ENCODE peak calls at places on chromosomes 4 and X, in four cellular contexts. One of them, this sample, is unnamed.

GRCh38 chrX:16474511-16474910 is 175.4 kb upstream of the S100G start:
- DNase-seq in head of caudate nucleus: no peak
- DNase-seq in mammary epithelial cell: no peak
- DNase-seq in A549: no peak
- DNase-seq in this sample: no peak

GRCh38 chr4:142815834-142816233 is 30.3 kb downstream of the INPP4B start:
- DNase-seq in A549: peak
- DNase-seq in head of caudate nucleus: no peak
- DNase-seq in mammary epithelial cell: peak
- DNase-seq in this sample: no peak

GRCh38 chrX:139126493-139126892 is 404.0 kb upstream of the F9 start:
- DNase-seq in head of caudate nucleus: no peak
- DNase-seq in mammary epithelial cell: peak
- DNase-seq in A549: peak
- DNase-seq in this sample: no peak

GRCh38 chrX:153406011-153406410 is 4.9 kb upstream of the PNMA6E start:
- DNase-seq in A549: no peak
- DNase-seq in head of caudate nucleus: no peak
- DNase-seq in mammary epithelial cell: no peak
- DNase-seq in this sample: no peak

GRCh38 chr4:2259036-2259540 is 2.8 kb downstream of the MXD4 start:
- DNase-seq in mammary epithelial cell: no peak
- DNase-seq in A549: no peak
- DNase-seq in head of caudate nucleus: no peak
- DNase-seq in this sample: no peak

GRCh38 chr4:187744911-187745310 is 250.7 kb upstream of the ZFP42 start:
- DNase-seq in A549: no peak
- DNase-seq in head of caudate nucleus: no peak
- DNase-seq in mammary epithelial cell: no peak
- DNase-seq in this sample: no peak

GRCh38 chr4:105709081-105709450 is 482 bp downstream of the GSTCD start:
- DNase-seq in mammary epithelial cell: peak
- DNase-seq in A549: no peak
- DNase-seq in head of caudate nucleus: no peak
- DNase-seq in this sample: peak

GRCh38 chrX:130197464-130197863 is 25.7 kb downstream of the RAB33A start:
- DNase-seq in head of caudate nucleus: no peak
- DNase-seq in mammary epithelial cell: no peak
- DNase-seq in A549: no peak
- DNase-seq in this sample: no peak

GRCh38 chr4:161929966-161930365 is 233.8 kb downstream of the FSTL5 start:
- DNase-seq in mammary epithelial cell: peak
- DNase-seq in A549: no peak
- DNase-seq in head of caudate nucleus: no peak
- DNase-seq in this sample: no peak

GRCh38 chr4:185534850-185535761 is at the start of gene PDLIM3:
- DNase-seq in A549: no peak
- DNase-seq in head of caudate nucleus: peak
- DNase-seq in mammary epithelial cell: peak
- DNase-seq in this sample: peak

GRCh38 chrX:71111141-71111843 is at the start of gene IL2RG:
- DNase-seq in mammary epithelial cell: no peak
- DNase-seq in A549: no peak
- DNase-seq in head of caudate nucleus: no peak
- DNase-seq in this sample: no peak

GRCh38 chr4:101238706-101239105 is 108.6 kb downstream of the PPP3CA start:
- DNase-seq in A549: no peak
- DNase-seq in mammary epithelial cell: peak
- DNase-seq in head of caudate nucleus: no peak
- DNase-seq in this sample: no peak

GRCh38 chr4:94571301-94571700 is 119.6 kb downstream of the PDLIM5 start:
- DNase-seq in A549: no peak
- DNase-seq in mammary epithelial cell: no peak
- DNase-seq in head of caudate nucleus: no peak
- DNase-seq in this sample: no peak

GRCh38 chrX:69189972-69190371 is 24.7 kb upstream of the PJA1 start:
- DNase-seq in A549: no peak
- DNase-seq in head of caudate nucleus: peak
- DNase-seq in mammary epithelial cell: no peak
- DNase-seq in this sample: no peak

GRCh38 chrX:3181846-3182245 is 140.6 kb downstream of the ARSF start:
- DNase-seq in head of caudate nucleus: no peak
- DNase-seq in mammary epithelial cell: no peak
- DNase-seq in A549: no peak
- DNase-seq in this sample: no peak

GRCh38 chr4:173288296-173288695 is 45.9 kb downstream of the HMGB2 start:
- DNase-seq in A549: peak
- DNase-seq in head of caudate nucleus: peak
- DNase-seq in mammary epithelial cell: peak
- DNase-seq in this sample: no peak

GRCh38 chr4:137749466-137749865 is 217.2 kb upstream of the PCDH18 start:
- DNase-seq in head of caudate nucleus: no peak
- DNase-seq in A549: no peak
- DNase-seq in mammary epithelial cell: no peak
- DNase-seq in this sample: no peak

GRCh38 chr4:184118516-184118915 is 99.2 kb downstream of the ENPP6 start:
- DNase-seq in head of caudate nucleus: no peak
- DNase-seq in A549: no peak
- DNase-seq in mammary epithelial cell: no peak
- DNase-seq in this sample: no peak

GRCh38 chr4:68904786-68905185 is 46.8 kb downstream of the UGT2A3 start:
- DNase-seq in head of caudate nucleus: no peak
- DNase-seq in mammary epithelial cell: peak
- DNase-seq in A549: no peak
- DNase-seq in this sample: peak

GRCh38 chr4:7777017-7777710 is 162.5 kb downstream of the AFAP1 start:
- DNase-seq in mammary epithelial cell: no peak
- DNase-seq in A549: no peak
- DNase-seq in head of caudate nucleus: no peak
- DNase-seq in this sample: no peak

GRCh38 chr4:88360256-88360655 is 18.4 kb upstream of the HERC6 start:
- DNase-seq in head of caudate nucleus: no peak
- DNase-seq in A549: no peak
- DNase-seq in mammary epithelial cell: no peak
- DNase-seq in this sample: no peak

GRCh38 chrX:37599735-37600134 is 28.3 kb downstream of the LANCL3 start:
- DNase-seq in mammary epithelial cell: peak
- DNase-seq in A549: no peak
- DNase-seq in head of caudate nucleus: no peak
- DNase-seq in this sample: no peak

GRCh38 chr4:176307591-176307920 is 12.2 kb upstream of the SPCS3 start:
- DNase-seq in A549: no peak
- DNase-seq in mammary epithelial cell: no peak
- DNase-seq in head of caudate nucleus: no peak
- DNase-seq in this sample: no peak

GRCh38 chr4:120004054-120004453 is 62.6 kb downstream of the MAD2L1 start:
- DNase-seq in head of caudate nucleus: no peak
- DNase-seq in mammary epithelial cell: no peak
- DNase-seq in A549: no peak
- DNase-seq in this sample: no peak

GRCh38 chr4:159341486-159341885 is 238.6 kb downstream of the RAPGEF2 start:
- DNase-seq in mammary epithelial cell: peak
- DNase-seq in head of caudate nucleus: no peak
- DNase-seq in A549: no peak
- DNase-seq in this sample: peak

GRCh38 chr4:152352645-152353116 is 183.2 kb downstream of the FBXW7 start:
- DNase-seq in head of caudate nucleus: peak
- DNase-seq in A549: peak
- DNase-seq in mammary epithelial cell: peak
- DNase-seq in this sample: peak